ENCODE peak calls at places on chromosomes 3 and 15, in ten cellular contexts. M is lower leg skin; J is right cardiac atrium; V is HCT116; T is RPMI7951; A is foreskin keratinocyte; K is stimulated activated CD4-positive, alpha-beta T cell treated with anti-CD3 and anti-CD28 coated beads, Interleukin-1b, Interleukin-23, amount 100 ng/mL, for 24 hours; G is iris pigment epithelial cell; L is D341Med; W is CD8-positive, alpha-beta memory T cell. S is an unnamed sample.

GRCh38 chr3:154218728-154219127 is 97.5 kb downstream of the ARHGEF26 start:
- DNase-seq in M (no peak), J (no peak), L (no peak), A (no peak), T (no peak), W (no peak), G (no peak), K (no peak), V (no peak), S (no peak)

GRCh38 chr3:167883452-167883851 is 147.9 kb downstream of the SERPINI1 start:
- DNase-seq in G (no peak), W (no peak), M (no peak), L (no peak), K (no peak), V (no peak), T (no peak), J (no peak), A (no peak), S (no peak)

GRCh38 chr15:70318996-70319465 is 221.3 kb upstream of the TLE3 start:
- DNase-seq in K (no peak), L (no peak), J (no peak), A (peak), T (peak), V (no peak), G (peak), W (no peak), M (peak), S (no peak)

GRCh38 chr15:51366911-51367310 is 25.5 kb downstream of the GLDN start:
- DNase-seq in M (peak), L (no peak), G (peak), K (no peak), W (no peak), A (no peak), J (peak), V (no peak), T (peak), S (no peak)

GRCh38 chr3:32340039-32340438 is 51.6 kb upstream of the CMTM7 start:
- DNase-seq in J (no peak), V (peak), W (no peak), A (no peak), L (peak), T (peak), G (peak), M (no peak), K (no peak), S (no peak)

GRCh38 chr3:177569193-177569592 is 371.9 kb upstream of the TBL1XR1 start:
- DNase-seq in W (no peak), V (no peak), A (no peak), L (no peak), M (no peak), G (no peak), K (no peak), T (no peak), J (no peak), S (no peak)

GRCh38 chr3:161454615-161455014 is 42.0 kb upstream of the OTOL1 start:
- DNase-seq in K (no peak), G (no peak), V (no peak), L (no peak), W (no peak), A (no peak), T (no peak), M (no peak), J (no peak), S (no peak)

GRCh38 chr15:70201376-70201775 is 103.7 kb upstream of the TLE3 start:
- DNase-seq in V (no peak), K (no peak), L (no peak), G (no peak), W (no peak), A (no peak), M (no peak), J (no peak), T (no peak), S (no peak)

GRCh38 chr3:106542101-106542769 is 673.4 kb upstream of the CBLB start:
- DNase-seq in G (peak), T (peak), V (no peak), L (no peak), K (no peak), W (no peak), M (no peak), A (no peak), J (no peak), S (no peak)

GRCh38 chr3:48607519-48607918 is 1.9 kb downstream of the UQCRC1 start:
- DNase-seq in M (no peak), K (no peak), T (no peak), W (no peak), A (no peak), L (no peak), V (no peak), G (peak), J (no peak), S (no peak)

GRCh38 chr3:112002458-112002971 is 3.8 kb downstream of the TAGLN3 start:
- DNase-seq in J (no peak), G (peak), V (no peak), M (no peak), L (no peak), W (no peak), A (peak), T (peak), K (no peak), S (no peak)

GRCh38 chr3:13420817-13421755 is 964 bp upstream of the NUP210 start:
- DNase-seq in V (no peak), G (no peak), W (peak), T (no peak), L (no peak), J (peak), A (no peak), K (peak), M (peak), S (no peak)

GRCh38 chr3:72071624-72072023 is 286.7 kb upstream of the PROK2 start:
- DNase-seq in G (no peak), W (no peak), V (no peak), A (no peak), T (no peak), L (no peak), K (no peak), M (no peak), J (no peak), S (no peak)

GRCh38 chr3:10782011-10782410 is 34.0 kb upstream of the SLC6A11 start:
- DNase-seq in K (no peak), W (no peak), M (no peak), L (no peak), A (no peak), V (no peak), G (no peak), J (no peak), T (no peak), S (no peak)

GRCh38 chr3:13347390-13347966 is 72.6 kb downstream of the NUP210 start:
- DNase-seq in V (no peak), A (no peak), W (no peak), J (no peak), L (no peak), T (no peak), M (no peak), G (no peak), K (no peak), S (no peak)

GRCh38 chr15:85125056-85125661 is 143.5 kb downstream of the PDE8A start:
- DNase-seq in M (no peak), J (no peak), G (peak), K (no peak), W (no peak), A (no peak), T (peak), L (no peak), V (peak), S (no peak)

GRCh38 chr3:13159890-13160289 is 86.7 kb upstream of the IQSEC1 start:
- DNase-seq in K (no peak), G (no peak), L (no peak), J (no peak), T (peak), V (no peak), M (no peak), W (no peak), A (peak), S (no peak)